ENCODE peak calls at places on chromosomes 1 and 21, in four cellular contexts. G, Y, R and X are unnamed samples.

GRCh38 chr1:229699613-229700242 is 73.7 kb downstream of the URB2 start:
- DNase-seq in R (no peak), Y (no peak), G (peak; percentile 64), X (no peak)

GRCh38 chr1:4482526-4482925 is 171.9 kb upstream of the AJAP1 start:
- DNase-seq in G (no peak), Y (no peak), R (no peak), X (no peak)

GRCh38 chr1:234659538-234659937 is 49.6 kb upstream of the IRF2BP2 start:
- DNase-seq in Y (no peak), R (no peak), G (peak; percentile 75), X (no peak)

GRCh38 chr1:4519954-4520353 is 134.5 kb upstream of the AJAP1 start:
- DNase-seq in Y (no peak), G (no peak), R (no peak), X (no peak)

GRCh38 chr1:45846931-45847330 is 43.5 kb downstream of the MAST2 start:
- DNase-seq in Y (no peak), G (peak; percentile 22), R (no peak), X (no peak)

GRCh38 chr1:8723010-8723409 is 94.4 kb downstream of the RERE start:
- DNase-seq in G (no peak), R (no peak), Y (no peak), X (no peak)

GRCh38 chr1:200980452-200980772 is 43.1 kb downstream of the KIF21B start:
- DNase-seq in G (no peak), R (no peak), Y (no peak), X (no peak)

GRCh38 chr1:204104331-204105222 is 31.7 kb downstream of the SOX13 start:
- DNase-seq in G (peak; percentile 47), R (no peak), Y (no peak), X (no peak)

GRCh38 chr1:28259252-28259934 is at the start of gene SESN2:
- DNase-seq in Y (peak; percentile 98), G (peak; percentile 99), R (peak; percentile 94), X (peak; percentile 99)

GRCh38 chr1:37919277-37919676 is 27.6 kb downstream of the INPP5B start:
- DNase-seq in G (peak; percentile 42), R (no peak), Y (no peak), X (peak; percentile 45)

GRCh38 chr1:109844609-109845008 is 66.0 kb upstream of the CSF1 start:
- DNase-seq in R (no peak), Y (no peak), G (no peak), X (no peak)

GRCh38 chr1:228001738-228002535 is 4.9 kb upstream of the WNT3A start:
- DNase-seq in R (no peak), Y (no peak), G (no peak), X (no peak)

GRCh38 chr1:27528701-27529637 is 39.0 kb upstream of the WASF2 start:
- DNase-seq in R (no peak), G (peak; percentile 77), Y (no peak), X (no peak)

GRCh38 chr21:34579411-34579810 is 35.5 kb downstream of the RCAN1 start:
- DNase-seq in Y (no peak), R (no peak), G (peak; percentile 43), X (no peak)

GRCh38 chr1:96945509-96946084 is 224.0 kb downstream of the PTBP2 start:
- DNase-seq in G (no peak), Y (no peak), R (no peak), X (no peak)

GRCh38 chr1:59457786-59458185 is 160.9 kb downstream of the FGGY start:
- DNase-seq in R (no peak), G (no peak), Y (no peak), X (no peak)

GRCh38 chr1:180311011-180311730 is 81.1 kb downstream of the LHX4 start:
- DNase-seq in Y (no peak), R (no peak), G (peak; percentile 52), X (no peak)

GRCh38 chr1:201506573-201507567 is at the start of gene CSRP1:
- DNase-seq in R (no peak), Y (no peak), G (peak; percentile 77), X (peak; percentile 48)

GRCh38 chr21:45408271-45408791 is 3.4 kb downstream of the COL18A1 start:
- DNase-seq in Y (no peak), G (no peak), R (no peak), X (no peak)

GRCh38 chr1:17723684-17724083 is 31.4 kb upstream of the ACTL8 start:
- DNase-seq in G (no peak), R (no peak), Y (no peak), X (no peak)

GRCh38 chr1:18973446-18973955 is 17.0 kb upstream of the IFFO2 start:
- DNase-seq in R (no peak), Y (no peak), G (no peak), X (no peak)

GRCh38 chr1:170664283-170664827 is 424 bp downstream of the PRRX1 start:
- DNase-seq in Y (no peak), G (no peak), R (no peak), X (peak; percentile 53)

GRCh38 chr1:237411621-237412020 is 369.6 kb downstream of the RYR2 start:
- DNase-seq in G (no peak), Y (no peak), R (no peak), X (no peak)

GRCh38 chr1:67680486-67680885 is 4.5 kb upstream of the GADD45A start:
- DNase-seq in R (no peak), Y (no peak), G (no peak), X (no peak)

GRCh38 chr1:234531181-234532132 is 52.5 kb upstream of the TARBP1 start:
- DNase-seq in R (no peak), G (peak; percentile 49), Y (no peak), X (no peak)

GRCh38 chr1:64183380-64183984 is 19.9 kb upstream of the UBE2U start:
- DNase-seq in R (no peak), Y (no peak), G (peak; percentile 32), X (peak; percentile 59)

GRCh38 chr21:45440736-45441350 is 35.9 kb downstream of the COL18A1 start:
- DNase-seq in R (no peak), G (no peak), Y (no peak), X (no peak)

GRCh38 chr1:16276302-16277020 is 39.5 kb upstream of the CPLANE2 start:
- DNase-seq in R (no peak), G (no peak), Y (no peak), X (no peak)

GRCh38 chr1:76867342-76868130 is at the start of gene ST6GALNAC5:
- DNase-seq in Y (peak; percentile 51), R (no peak), G (peak; percentile 6), X (peak; percentile 53)

GRCh38 chr1:210477328-210477924 is 148.7 kb downstream of the HHAT start:
- DNase-seq in Y (no peak), G (no peak), R (no peak), X (no peak)

GRCh38 chr1:101081496-101082282 is 56.1 kb upstream of the DPH5 start:
- DNase-seq in Y (no peak), G (no peak), R (no peak), X (no peak)

GRCh38 chr1:86503477-86504129 is 34.9 kb downstream of the CLCA1 start:
- DNase-seq in R (no peak), G (no peak), Y (no peak), X (peak; percentile 74)

GRCh38 chr1:27979151-27979858 is 19.5 kb downstream of the XKR8 start:
- DNase-seq in R (no peak), G (peak; percentile 76), Y (no peak), X (no peak)

GRCh38 chr1:72830606-72831390 is 548.5 kb upstream of the NEGR1 start:
- DNase-seq in G (no peak), Y (no peak), R (no peak), X (peak; percentile 54)
- H2BK12ac ChIP-seq in G (no peak overlapping the region), Y (no peak overlapping the region), R (peak overlapping the region; percentile 68), X (no peak overlapping the region)

GRCh38 chr1:112808861-112809684 is 93.9 kb upstream of the PPM1J start:
- DNase-seq in Y (peak; percentile 58), R (no peak), G (peak; percentile 75), X (peak; percentile 88)
- H2BK12ac ChIP-seq in Y (no peak overlapping the region), R (peak overlapping the region; percentile 5), G (no peak overlapping the region), X (no peak overlapping the region)

DNA sequence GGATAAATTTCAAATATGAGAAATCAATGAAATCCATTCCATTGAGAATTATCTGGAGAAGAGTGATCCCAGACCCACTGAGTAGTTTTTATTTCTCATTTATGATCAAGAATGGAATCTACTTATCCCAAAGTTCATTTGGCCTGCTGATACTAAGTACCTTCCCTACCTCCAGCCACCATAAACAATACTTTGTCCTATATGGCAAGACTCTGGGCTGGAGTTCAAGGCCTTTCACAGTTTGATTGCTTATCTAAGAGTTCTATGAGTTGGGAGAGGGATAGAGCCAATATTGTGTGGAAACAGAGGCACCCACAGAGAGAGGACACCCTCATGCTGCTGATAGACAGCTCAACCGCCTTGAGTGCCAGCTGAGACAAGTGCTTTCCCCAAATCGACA is 5.1 kb downstream of the PDZK1 start:
- DNase-seq in G (no peak), R (no peak), Y (no peak), X (no peak)
- H2BK12ac ChIP-seq in G (no peak overlapping the region), R (no peak overlapping the region), Y (no peak overlapping the region), X (no peak overlapping the region)

DNA sequence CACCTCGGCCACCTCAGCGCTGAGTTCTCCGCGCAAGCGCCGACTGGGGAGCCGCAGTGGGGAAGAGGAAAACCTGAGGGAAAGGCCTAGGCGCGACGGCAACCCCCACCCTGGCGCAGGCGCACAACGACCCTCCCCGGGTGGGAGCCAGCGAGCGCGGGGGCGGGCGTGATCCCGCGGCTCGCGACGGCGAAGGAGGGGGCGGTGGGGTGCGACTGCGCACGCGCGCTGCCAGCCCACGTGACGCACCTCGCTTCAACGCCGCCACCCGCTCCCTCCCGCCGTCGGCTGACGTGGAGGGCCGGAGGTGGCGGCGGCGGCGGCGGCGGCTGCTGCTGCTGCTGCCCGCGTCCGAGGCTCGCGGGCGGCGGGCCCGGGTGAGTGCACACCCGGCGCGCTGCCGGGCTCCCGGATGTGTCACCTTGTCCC is at the start of the genes PIGP and TTC3:
- DNase-seq in R (peak; percentile 77), Y (peak; percentile 97), G (peak; percentile 95), X (peak; percentile 89)
- H2BK12ac ChIP-seq in R (peak within 1 kb of the TSS; percentile 21), Y (peak within 1 kb of the TSS; percentile 97), G (peak within 1 kb of the TSS; percentile 95), X (no peak within 1 kb of the TSS)

GRCh38 chr1:183022202-183023145 is 746 bp upstream of the LAMC1 start:
- DNase-seq in Y (peak; percentile 77), R (no peak), G (peak; percentile 98), X (peak; percentile 87)
- H2BK12ac ChIP-seq in Y (no peak overlapping the region), R (peak overlapping the region; percentile 1), G (peak overlapping the region; percentile 91), X (no peak overlapping the region)

GRCh38 chr1:3320246-3321152 is 134.0 kb upstream of the ARHGEF16 start:
- DNase-seq in R (no peak), Y (no peak), G (no peak), X (no peak)

GRCh38 chr1:3322440-3323020 is 131.9 kb upstream of the ARHGEF16 start:
- DNase-seq in Y (no peak), R (no peak), G (no peak), X (no peak)

GRCh38 chr1:3319874-3320245 is 134.6 kb upstream of the ARHGEF16 start:
- DNase-seq in R (peak; percentile 34), Y (peak; percentile 61), G (peak; percentile 43), X (peak; percentile 86)

GRCh38 chr1:3323021-3323790 is 131.3 kb upstream of the ARHGEF16 start:
- DNase-seq in R (no peak), Y (peak; percentile 35), G (no peak), X (no peak)

GRCh38 chr1:3321559-3322439 is 132.7 kb upstream of the ARHGEF16 start:
- DNase-seq in Y (no peak), G (no peak), R (no peak), X (no peak)
- H2BK12ac ChIP-seq in Y (no peak overlapping the region), G (no peak overlapping the region), R (peak overlapping the region; percentile 39), X (no peak overlapping the region)

GRCh38 chr1:206005761-206006160 is 2.6 kb upstream of the RAB7B start:
- DNase-seq in Y (no peak), G (no peak), R (no peak), X (no peak)
- H2BK12ac ChIP-seq in Y (no peak overlapping the region), G (no peak overlapping the region), R (no peak overlapping the region), X (no peak overlapping the region)